ENCODE peak calls at places on chromosome 11, in six cellular contexts. W is kidney, E is thyroid gland, B is tibial artery, C is dorsolateral prefrontal cortex, J is HFFc6. Z is an unnamed sample.
A peak's percentile ranks its signal among the peaks of the same experiment; 100 is the strongest.

GRCh38 chr11:5129457-5129877 is 8.7 kb downstream of the OR52A5 start:
- DNase-seq in W (no peak), E (no peak), B (no peak), C (no peak), J (peak; percentile 4), Z (no peak)

GRCh38 chr11:105838668-105839403 is 183.2 kb downstream of the MSANTD4 start:
- DNase-seq in W (no peak), E (no peak), B (no peak), C (no peak), J (no peak), Z (no peak)

GRCh38 chr11:63996512-63996911 is 10.3 kb downstream of the OTUB1 start:
- DNase-seq in W (peak; percentile 74), E (no peak), B (no peak), C (no peak), J (no peak), Z (no peak)

GRCh38 chr11:128948583-128948982 is 5.9 kb upstream of the TP53AIP1 start:
- DNase-seq in W (no peak), E (no peak), B (no peak), C (no peak), J (no peak), Z (peak; percentile 17)

GRCh38 chr11:111512296-111513239 is at the start of gene BTG4:
- DNase-seq in W (peak; percentile 73), E (peak; percentile 21), B (no peak), C (no peak), J (no peak), Z (peak; percentile 15)

GRCh38 chr11:70247042-70247709 is 23.3 kb upstream of the PPFIA1 start:
- DNase-seq in W (no peak), E (no peak), B (no peak), C (no peak), J (no peak), Z (no peak)

GRCh38 chr11:118086913-118087768 is at the start of gene SMIM35:
- DNase-seq in W (no peak), E (no peak), B (no peak), C (no peak), J (no peak), Z (no peak)

GRCh38 chr11:45025716-45026492 is 75.2 kb upstream of the TP53I11 start:
- DNase-seq in W (peak; percentile 77), E (peak; percentile 33), B (peak; percentile 53), C (peak; percentile 43), J (no peak), Z (no peak)

GRCh38 chr11:64285885-64286800 is 495 bp downstream of the GPR137 start:
- DNase-seq in W (peak; percentile 79), E (peak; percentile 40), B (no peak), C (no peak), J (no peak), Z (peak; percentile 56)

GRCh38 chr11:14554959-14555358 is 34.8 kb upstream of the PSMA1 start:
- DNase-seq in W (no peak), E (no peak), B (no peak), C (no peak), J (no peak), Z (no peak)

GRCh38 chr11:128738942-128739341 is 45.1 kb downstream of the FLI1 start:
- DNase-seq in W (no peak), E (no peak), B (no peak), C (no peak), J (no peak), Z (no peak)

GRCh38 chr11:35796542-35796941 is 134.0 kb downstream of the TRIM44 start:
- DNase-seq in W (no peak), E (no peak), B (no peak), C (no peak), J (peak; percentile 88), Z (no peak)

GRCh38 chr11:26187639-26188038 is 144.3 kb upstream of the ANO3 start:
- DNase-seq in W (no peak), E (no peak), B (peak; percentile 40), C (no peak), J (peak; percentile 62), Z (peak; percentile 29)

GRCh38 chr11:104907521-104908185 is 9.4 kb upstream of the CASP12 start:
- DNase-seq in W (no peak), E (no peak), B (no peak), C (no peak), J (peak; percentile 8), Z (no peak)

GRCh38 chr11:83008581-83008923 is 63.1 kb downstream of the RAB30 start:
- DNase-seq in W (no peak), E (no peak), B (no peak), C (no peak), J (peak; percentile 53), Z (no peak)

GRCh38 chr11:50075856-50076255 is 43.2 kb downstream of the OR4C45 start:
- DNase-seq in W (no peak), E (no peak), B (no peak), C (no peak), J (no peak), Z (no peak)

GRCh38 chr11:75052457-75052856 is 44.2 kb downstream of the OR2AT4 start:
- DNase-seq in W (no peak), E (no peak), B (no peak), C (no peak), J (no peak), Z (no peak)
- TF ChIP-seq CTCF in W (no peak), E (no peak), B (no peak), C (no peak), J (no peak), Z (no peak)

GRCh38 chr11:68020575-68020974 is 9.9 kb upstream of the NDUFS8 start:
- DNase-seq in W (no peak), E (no peak), B (no peak), C (no peak), J (no peak), Z (peak; percentile 50)
- TF ChIP-seq CTCF in W (no peak), E (no peak), B (no peak), C (peak; percentile 10), J (peak; percentile 69), Z (no peak)

DNA sequence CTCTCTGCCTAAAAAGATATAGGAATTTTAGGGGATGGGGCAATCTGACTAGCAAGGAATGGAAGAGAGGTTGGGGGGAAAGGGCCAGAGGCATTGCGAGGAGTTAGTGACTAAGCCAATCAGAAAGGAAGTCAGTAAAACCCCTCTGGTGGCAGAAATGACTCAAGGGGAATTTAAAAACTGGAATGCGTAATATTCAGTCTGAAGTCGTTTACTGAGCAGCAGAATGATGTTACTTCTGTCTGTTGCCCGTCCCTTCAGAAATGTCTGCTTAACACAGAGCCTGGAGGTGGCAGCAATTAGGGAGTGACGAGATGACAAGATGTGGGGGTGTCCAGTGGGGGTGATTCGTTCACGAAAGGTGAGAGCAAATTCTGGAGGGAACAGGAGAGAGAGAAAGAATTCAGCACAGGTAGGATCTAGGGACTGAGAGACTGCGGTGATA is 107.7 kb upstream of the CLMP start:
- DNase-seq in W (no peak), E (no peak), B (no peak), C (no peak), J (peak; percentile 72), Z (no peak)
- TF ChIP-seq CTCF in W (no peak), E (no peak), B (no peak), C (no peak), J (peak; percentile 69), Z (no peak)

DNA sequence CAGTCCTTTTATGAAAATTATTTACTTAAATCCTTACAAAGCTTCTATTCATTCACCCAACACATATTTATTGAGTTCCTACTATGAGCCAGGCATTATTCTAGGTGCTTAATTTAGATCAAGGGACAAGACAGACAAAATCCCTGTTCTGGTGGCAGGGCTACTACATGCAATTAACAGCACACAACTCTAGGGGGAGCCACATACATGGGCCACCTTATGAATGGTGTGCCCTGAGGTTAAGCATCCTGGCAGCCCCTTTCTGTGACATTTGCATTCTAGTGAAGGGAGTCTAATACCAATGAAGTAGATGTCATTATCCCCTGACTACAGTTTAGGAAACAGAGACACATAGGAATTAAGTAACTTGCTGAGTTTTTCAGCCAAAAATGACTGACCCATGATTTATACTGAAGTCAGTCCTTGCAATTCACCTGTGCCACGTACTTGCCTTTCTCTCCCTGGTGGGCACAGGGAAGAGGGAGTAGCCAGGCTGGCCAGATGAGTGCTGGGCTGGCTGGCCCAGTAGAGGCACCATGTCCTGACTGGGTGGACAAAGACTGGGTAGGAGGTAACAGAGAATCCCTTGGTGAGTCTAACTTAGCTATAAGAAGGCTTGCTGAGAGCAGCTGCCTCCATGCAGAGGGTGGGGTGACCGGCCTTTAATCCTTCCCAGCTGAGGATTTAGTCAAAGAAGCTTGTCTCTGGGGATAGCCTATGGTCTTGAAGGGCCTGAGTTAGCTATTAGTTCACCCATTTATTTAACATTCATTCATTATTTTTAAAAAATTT is 52.0 kb upstream of the ELF5 start:
- DNase-seq in W (no peak), E (no peak), B (no peak), C (no peak), J (no peak), Z (no peak)
- TF ChIP-seq CTCF in W (no peak), E (no peak), B (no peak), C (no peak), J (peak; percentile 72), Z (peak; percentile 46)